ENCODE peak calls at places on chromosomes 11 and 22, in ten cellular contexts. V is body of pancreas, B is AG04450, G is GM13976, U is foreskin fibroblast, E is cardiac muscle cell, I is hepatocyte, C is esophagus muscularis mucosa, F is fibroblast of lung, P is Calu3. Z is an unnamed sample.

GRCh38 chr11:102390667-102391449 is 43.8 kb downstream of the BIRC2 start:
- DNase-seq in F (peak), G (peak), B (peak), U (peak), I (peak), C (no peak), P (peak), E (peak), V (peak), Z (peak)

GRCh38 chr22:44473580-44473979 is 24.5 kb downstream of the RTL6 start:
- DNase-seq in E (no peak), V (no peak), F (no peak), I (no peak), U (no peak), B (no peak), P (no peak), C (peak), G (no peak), Z (no peak)

GRCh38 chr11:125724125-125724524 is 22.0 kb upstream of the PATE1 start:
- DNase-seq in P (no peak), B (no peak), E (no peak), C (no peak), U (no peak), F (peak), G (no peak), V (no peak), I (no peak), Z (no peak)

GRCh38 chr11:19817265-19817851 is 104.7 kb downstream of the NAV2 start:
- DNase-seq in V (no peak), C (no peak), E (no peak), P (no peak), G (no peak), I (no peak), U (no peak), F (no peak), B (no peak), Z (no peak)

GRCh38 chr11:63536669-63537292 is at the start of gene PLAAT4:
- DNase-seq in G (peak), P (peak), B (no peak), V (peak), C (no peak), U (peak), I (peak), F (peak), E (no peak), Z (no peak)

GRCh38 chr11:18669211-18669593 is 29.4 kb upstream of the TMEM86A start:
- DNase-seq in U (peak), F (no peak), P (peak), B (no peak), C (no peak), E (no peak), V (peak), I (no peak), G (no peak), Z (no peak)

GRCh38 chr22:30425616-30426394 is at the start of gene MTFP1:
- DNase-seq in C (no peak), F (peak), I (peak), P (peak), E (peak), V (peak), U (peak), G (peak), B (no peak), Z (peak)

GRCh38 chr22:44037519-44038370 is 13.6 kb downstream of the PARVB start:
- DNase-seq in U (peak), F (peak), C (no peak), I (peak), V (no peak), B (peak), G (no peak), E (no peak), P (no peak), Z (no peak)

GRCh38 chr22:46578824-46579561 is 41.2 kb upstream of the GRAMD4 start:
- DNase-seq in I (peak), V (peak), E (no peak), P (no peak), B (no peak), F (peak), G (no peak), U (peak), C (no peak), Z (no peak)

GRCh38 chr11:104812416-104812815 is 85.8 kb downstream of the CASP12 start:
- DNase-seq in C (no peak), P (no peak), V (no peak), B (no peak), U (no peak), F (no peak), G (no peak), E (no peak), I (no peak), Z (no peak)

GRCh38 chr11:65180877-65181568 is 705 bp upstream of the CAPN1 start:
- DNase-seq in E (peak), B (peak), V (peak), U (peak), G (peak), I (peak), C (no peak), F (peak), P (peak), Z (peak)

GRCh38 chr22:27397036-27397947 is 404.3 kb downstream of the MN1 start:
- DNase-seq in B (no peak), E (no peak), C (no peak), V (no peak), F (no peak), P (no peak), G (no peak), U (no peak), I (no peak), Z (no peak)

GRCh38 chr11:2548596-2548995 is 103.8 kb downstream of the KCNQ1 start:
- DNase-seq in B (no peak), U (no peak), G (no peak), I (no peak), P (no peak), C (no peak), F (no peak), E (no peak), V (no peak), Z (no peak)

GRCh38 chr22:45577746-45578523 is 75.3 kb downstream of the FBLN1 start:
- DNase-seq in G (peak), U (peak), C (peak), E (peak), B (peak), F (peak), V (peak), I (peak), P (peak), Z (peak)

GRCh38 chr11:60985501-60985900 is 14.0 kb downstream of the CD6 start:
- DNase-seq in V (no peak), P (no peak), E (no peak), I (no peak), B (no peak), G (no peak), F (no peak), C (no peak), U (no peak), Z (no peak)

GRCh38 chr11:76597533-76598425 is 72.8 kb downstream of the LRRC32 start:
- DNase-seq in U (no peak), G (no peak), V (no peak), F (no peak), E (no peak), P (no peak), C (peak), B (no peak), I (peak), Z (no peak)

GRCh38 chr11:28228196-28228595 is 120.0 kb downstream of the METTL15 start:
- DNase-seq in B (no peak), P (no peak), E (no peak), C (no peak), I (no peak), G (no peak), V (no peak), U (peak), F (peak), Z (no peak)

GRCh38 chr11:119101367-119101758 is 290 bp downstream of the DPAGT1 start:
- DNase-seq in B (no peak), U (no peak), I (peak), E (no peak), P (no peak), G (no peak), F (no peak), C (no peak), V (no peak), Z (no peak)

GRCh38 chr11:65187971-65188461 is 6.3 kb downstream of the CAPN1 start:
- DNase-seq in U (no peak), B (no peak), C (no peak), E (no peak), V (peak), F (no peak), G (no peak), P (no peak), I (no peak), Z (no peak)

GRCh38 chr11:116073854-116074837 is 569.9 kb upstream of the CADM1 start:
- DNase-seq in V (no peak), B (no peak), C (no peak), U (no peak), I (peak), P (no peak), G (peak), E (peak), F (no peak), Z (no peak)

GRCh38 chr11:134360050-134360835 is 28.5 kb downstream of the GLB1L2 start:
- DNase-seq in V (peak), G (peak), C (no peak), I (peak), U (peak), B (no peak), P (peak), F (peak), E (peak), Z (peak)

GRCh38 chr11:18615628-18616392 is 16.2 kb downstream of the MISFA start:
- DNase-seq in F (no peak), C (no peak), G (peak), B (no peak), E (no peak), V (no peak), U (no peak), P (no peak), I (no peak), Z (no peak)

GRCh38 chr22:30183861-30184278 is 62.7 kb downstream of the LIF start:
- DNase-seq in F (peak), C (peak), G (no peak), V (no peak), B (no peak), P (no peak), U (no peak), E (no peak), I (no peak), Z (no peak)

GRCh38 chr11:43723617-43724016 is 43.1 kb downstream of the HSD17B12 start:
- DNase-seq in U (no peak), C (no peak), P (no peak), E (no peak), F (no peak), B (no peak), V (no peak), I (no peak), G (no peak), Z (no peak)

GRCh38 chr11:57427692-57428082 is 766 bp upstream of the SLC43A3 start:
- DNase-seq in U (peak), C (peak), P (no peak), E (no peak), F (peak), B (no peak), I (no peak), V (peak), G (no peak), Z (no peak)

GRCh38 chr11:124669193-124669592 is 4.3 kb downstream of the SIAE start:
- DNase-seq in U (peak), I (peak), B (no peak), V (peak), P (peak), C (no peak), E (peak), F (peak), G (peak), Z (peak)

GRCh38 chr22:19497245-19497644 is 17.5 kb downstream of the CDC45 start:
- DNase-seq in U (peak), I (no peak), B (peak), F (peak), P (no peak), G (no peak), E (no peak), V (no peak), C (no peak), Z (no peak)

GRCh38 chr22:32531955-32532818 is 57.6 kb downstream of the FBXO7 start:
- DNase-seq in C (no peak), I (peak), U (peak), G (no peak), F (peak), E (peak), B (peak), P (peak), V (peak), Z (peak)

GRCh38 chr11:35158371-35159081 is 19.6 kb downstream of the CD44 start:
- DNase-seq in U (peak), F (peak), B (no peak), C (no peak), I (peak), V (no peak), E (no peak), P (no peak), G (no peak), Z (peak)

GRCh38 chr11:126438691-126439090 is 83.2 kb downstream of the ST3GAL4 start:
- DNase-seq in I (no peak), B (no peak), F (no peak), G (no peak), P (no peak), E (no peak), C (no peak), V (no peak), U (peak), Z (no peak)

DNA sequence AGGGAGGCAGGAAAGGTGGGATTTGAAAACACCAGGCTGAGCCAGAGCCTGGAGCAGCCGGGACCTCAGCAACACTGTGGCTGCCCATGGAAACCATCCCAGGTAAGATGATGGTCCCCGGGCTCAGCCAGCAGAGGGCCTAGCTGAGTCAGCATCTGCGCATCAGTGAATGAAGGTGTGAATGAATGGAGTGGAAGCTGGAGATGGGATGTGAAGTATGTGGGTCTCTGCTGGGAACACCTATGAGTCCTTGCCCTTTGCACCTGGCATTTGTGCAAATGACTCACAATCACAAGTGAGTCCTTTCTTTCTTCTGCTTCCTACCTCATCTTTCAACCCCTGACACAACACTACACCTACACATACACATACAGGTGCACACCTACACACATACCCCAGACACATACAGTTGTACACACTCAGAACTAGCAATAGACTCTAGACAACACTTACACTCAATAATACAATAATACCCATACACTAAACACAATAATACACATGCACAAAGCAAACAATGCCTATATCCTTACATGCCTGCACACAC is 62.8 kb upstream of the PRDM11 start:
- DNase-seq in C (no peak), B (no peak), F (no peak), P (peak), V (no peak), E (peak), G (no peak), I (peak), U (no peak), Z (no peak)
- TF ChIP-seq CTCF in C (no peak), B (peak), F (peak), P (peak), V (no peak), E (peak), G (peak), I (peak), U (peak), Z (no peak)

GRCh38 chr11:123235117-123235686 is 40.2 kb upstream of the CLMP start:
- DNase-seq in V (peak), U (peak), I (no peak), F (no peak), C (no peak), E (peak), G (no peak), B (no peak), P (peak), Z (peak)
- TF ChIP-seq CTCF in V (peak), U (peak), I (peak), F (peak), C (peak), E (peak), G (no peak), B (peak), P (peak), Z (peak)

GRCh38 chr11:120830092-120830491 is 193.8 kb upstream of the TBCEL start:
- DNase-seq in F (no peak), V (no peak), C (no peak), E (no peak), U (no peak), G (no peak), I (no peak), P (no peak), B (no peak), Z (no peak)

GRCh38 chr11:120828847-120829246 is 195.1 kb upstream of the TBCEL start:
- DNase-seq in G (no peak), P (no peak), U (no peak), C (no peak), V (no peak), B (no peak), E (no peak), F (no peak), I (no peak), Z (no peak)

GRCh38 chr11:120834686-120835225 is 189.1 kb upstream of the TBCEL start:
- DNase-seq in U (no peak), F (no peak), B (no peak), I (no peak), C (no peak), V (no peak), E (no peak), G (no peak), P (no peak), Z (no peak)

GRCh38 chr11:120835601-120836228 is 188.2 kb upstream of the TBCEL start:
- DNase-seq in B (no peak), I (peak), F (no peak), V (no peak), P (no peak), C (no peak), E (no peak), G (peak), U (no peak), Z (no peak)

GRCh38 chr11:120832609-120833221 is 191.2 kb upstream of the TBCEL start:
- DNase-seq in E (no peak), B (no peak), F (no peak), I (peak), U (no peak), G (no peak), P (no peak), C (no peak), V (no peak), Z (no peak)
- TF ChIP-seq CTCF in E (no peak), B (no peak), F (no peak), I (no peak), U (no peak), G (no peak), P (no peak), C (no peak), V (no peak), Z (no peak)

DNA sequence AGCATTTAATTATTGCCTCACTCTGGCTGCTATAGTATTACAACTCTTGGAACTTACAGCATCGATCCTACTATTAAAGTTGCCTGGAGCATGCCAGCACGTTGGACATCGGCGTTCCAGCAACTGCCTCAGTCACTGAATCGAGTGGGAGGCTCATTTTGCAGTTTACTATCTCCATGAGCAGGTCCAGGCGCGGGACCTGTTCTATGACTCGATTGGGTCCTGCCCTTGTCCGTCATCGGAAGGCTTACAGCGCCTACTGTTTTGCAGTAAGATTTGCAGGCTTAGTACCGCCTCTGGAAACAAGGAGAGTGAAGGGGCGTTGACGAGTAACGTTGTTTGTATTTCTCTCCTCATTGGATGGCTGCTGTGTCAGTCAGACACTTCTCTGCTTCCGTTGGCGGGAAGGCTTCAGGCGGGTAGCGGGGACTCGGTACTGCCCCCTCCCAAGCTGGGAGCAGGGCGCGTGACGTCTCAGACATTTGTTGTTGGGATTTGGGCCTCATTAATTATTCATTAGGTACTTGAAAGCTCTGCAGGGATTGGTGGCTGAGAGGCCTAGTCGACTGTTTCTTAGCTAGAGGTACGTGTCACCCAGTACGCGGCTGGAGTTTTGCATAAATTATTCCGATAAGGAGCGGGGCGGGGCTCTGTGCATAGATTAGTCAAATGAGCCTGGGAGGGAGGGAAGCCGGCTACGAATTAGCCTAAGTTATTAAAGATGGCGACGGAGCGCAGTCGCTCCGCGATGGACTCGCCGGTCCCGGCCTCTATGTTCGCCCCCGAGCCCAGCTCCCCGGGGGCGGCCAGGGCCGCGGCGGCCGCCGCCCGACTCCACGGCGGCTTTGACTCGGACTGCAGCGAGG is at the start of gene GTPBP1:
- DNase-seq in C (peak), G (peak), F (peak), E (peak), V (peak), P (peak), B (peak), U (peak), I (peak), Z (peak)
- TF ChIP-seq CTCF in C (peak), G (no peak), F (no peak), E (no peak), V (peak), P (no peak), B (no peak), U (no peak), I (no peak), Z (no peak)

DNA sequence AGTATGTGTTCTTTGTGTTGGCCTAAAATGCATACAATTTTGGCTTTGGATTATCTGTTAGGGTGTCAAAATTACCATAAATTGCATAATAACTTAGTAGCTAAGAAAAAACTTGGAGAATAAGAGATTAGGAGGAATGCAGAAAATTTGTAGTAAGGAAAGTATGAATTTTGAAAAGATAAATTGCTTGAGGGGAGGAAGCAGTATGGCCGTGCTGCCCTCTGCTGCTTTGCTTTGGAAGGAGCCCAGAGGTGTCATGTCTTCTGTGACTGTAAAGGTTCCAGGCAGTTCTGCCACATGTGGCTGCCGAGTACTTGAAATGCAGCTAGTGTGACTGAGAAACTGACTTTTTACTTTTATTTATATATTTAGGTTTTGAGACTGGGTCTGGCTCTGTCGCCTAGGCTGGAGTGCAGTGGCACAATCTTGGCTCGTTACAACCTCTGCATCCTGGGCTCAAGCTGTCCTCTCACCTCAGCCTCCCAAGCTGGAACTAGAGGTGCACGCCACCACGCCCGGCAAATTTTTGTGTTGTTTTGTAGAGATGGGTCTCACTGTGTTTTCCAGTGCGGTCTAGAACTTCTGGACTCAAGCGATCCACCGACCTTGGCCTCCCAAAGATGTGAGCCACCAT is 1.8 kb downstream of the ADSL start:
- DNase-seq in F (peak), B (no peak), P (peak), V (peak), C (no peak), I (peak), G (peak), U (peak), E (peak), Z (peak)
- TF ChIP-seq CTCF in F (peak), B (peak), P (peak), V (peak), C (peak), I (peak), G (peak), U (peak), E (peak), Z (peak)